ENCODE peak calls at places on chromosomes 3 and 15, in seven cellular contexts. One of them, this sample, is unnamed.

GRCh38 chr3:52396011-52396906 is 48.6 kb downstream of the SEMA3G start:
- DNase-seq in SK-N-SH: no peak
- DNase-seq in H1: no peak
- DNase-seq in GM12878: no peak
- DNase-seq in HepG2: no peak
- DNase-seq in K562: no peak
- DNase-seq in GM12892: no peak
- DNase-seq in this sample: no peak

GRCh38 chr15:92158426-92158825 is 235.3 kb upstream of the ST8SIA2 start:
- DNase-seq in K562: no peak
- DNase-seq in SK-N-SH: no peak
- DNase-seq in GM12892: no peak
- DNase-seq in HepG2: no peak
- DNase-seq in H1: peak
- DNase-seq in GM12878: peak
- DNase-seq in this sample: no peak

GRCh38 chr15:92101706-92102434 is 248.4 kb downstream of the SLCO3A1 start:
- DNase-seq in H1: no peak
- DNase-seq in SK-N-SH: no peak
- DNase-seq in GM12878: peak
- DNase-seq in K562: no peak
- DNase-seq in HepG2: no peak
- DNase-seq in GM12892: no peak
- DNase-seq in this sample: no peak

GRCh38 chr3:45516829-45517228 is 77.7 kb upstream of the LIMD1 start:
- DNase-seq in HepG2: no peak
- DNase-seq in K562: no peak
- DNase-seq in GM12878: no peak
- DNase-seq in GM12892: no peak
- DNase-seq in SK-N-SH: no peak
- DNase-seq in H1: no peak
- DNase-seq in this sample: no peak

GRCh38 chr3:25461946-25462345 is 33.9 kb downstream of the RARB start:
- DNase-seq in H1: no peak
- DNase-seq in SK-N-SH: no peak
- DNase-seq in GM12892: no peak
- DNase-seq in K562: no peak
- DNase-seq in HepG2: no peak
- DNase-seq in GM12878: no peak
- DNase-seq in this sample: no peak

GRCh38 chr3:195085356-195086130 is 185.4 kb downstream of the XXYLT1 start:
- DNase-seq in GM12892: no peak
- DNase-seq in HepG2: no peak
- DNase-seq in SK-N-SH: no peak
- DNase-seq in H1: no peak
- DNase-seq in K562: no peak
- DNase-seq in GM12878: no peak
- DNase-seq in this sample: no peak

GRCh38 chr3:172625404-172625803 is 85.5 kb downstream of the NCEH1 start:
- DNase-seq in SK-N-SH: no peak
- DNase-seq in GM12878: no peak
- DNase-seq in HepG2: no peak
- DNase-seq in K562: no peak
- DNase-seq in H1: no peak
- DNase-seq in GM12892: no peak
- DNase-seq in this sample: no peak

GRCh38 chr3:193987186-193987585 is 148.8 kb upstream of the HES1 start:
- DNase-seq in K562: no peak
- DNase-seq in GM12878: no peak
- DNase-seq in HepG2: no peak
- DNase-seq in SK-N-SH: peak
- DNase-seq in GM12892: no peak
- DNase-seq in H1: no peak
- DNase-seq in this sample: no peak

GRCh38 chr3:57893156-57893555 is 115.1 kb upstream of the FLNB start:
- DNase-seq in H1: no peak
- DNase-seq in K562: no peak
- DNase-seq in GM12878: no peak
- DNase-seq in SK-N-SH: no peak
- DNase-seq in GM12892: no peak
- DNase-seq in HepG2: no peak
- DNase-seq in this sample: no peak

GRCh38 chr15:77097921-77098320 is 27.0 kb upstream of the TSPAN3 start:
- DNase-seq in SK-N-SH: peak
- DNase-seq in H1: no peak
- DNase-seq in K562: no peak
- DNase-seq in HepG2: no peak
- DNase-seq in GM12878: no peak
- DNase-seq in GM12892: no peak
- DNase-seq in this sample: no peak

GRCh38 chr15:95401586-95401985 is 928.9 kb upstream of the NR2F2 start:
- DNase-seq in GM12878: no peak
- DNase-seq in GM12892: no peak
- DNase-seq in H1: no peak
- DNase-seq in SK-N-SH: no peak
- DNase-seq in K562: no peak
- DNase-seq in HepG2: no peak
- DNase-seq in this sample: no peak

GRCh38 chr3:135271562-135272290 is 476.7 kb downstream of the EPHB1 start:
- DNase-seq in GM12892: no peak
- DNase-seq in GM12878: no peak
- DNase-seq in SK-N-SH: no peak
- DNase-seq in H1: no peak
- DNase-seq in HepG2: no peak
- DNase-seq in K562: no peak
- DNase-seq in this sample: no peak

GRCh38 chr15:90058308-90058707 is 44.0 kb downstream of the IDH2 start:
- DNase-seq in H1: no peak
- DNase-seq in HepG2: no peak
- DNase-seq in GM12892: no peak
- DNase-seq in GM12878: peak
- DNase-seq in K562: no peak
- DNase-seq in SK-N-SH: no peak
- DNase-seq in this sample: no peak

GRCh38 chr3:134427400-134428111 is 53.3 kb upstream of the AMOTL2 start:
- DNase-seq in HepG2: peak
- DNase-seq in GM12892: no peak
- DNase-seq in K562: no peak
- DNase-seq in GM12878: no peak
- DNase-seq in H1: no peak
- DNase-seq in SK-N-SH: peak
- DNase-seq in this sample: no peak

GRCh38 chr15:94272251-94272898 is 41.0 kb downstream of the MCTP2 start:
- DNase-seq in SK-N-SH: no peak
- DNase-seq in HepG2: no peak
- DNase-seq in H1: no peak
- DNase-seq in GM12878: peak
- DNase-seq in GM12892: no peak
- DNase-seq in K562: no peak
- DNase-seq in this sample: no peak

GRCh38 chr3:165523801-165524200 is 313.4 kb downstream of the BCHE start:
- DNase-seq in HepG2: no peak
- DNase-seq in SK-N-SH: no peak
- DNase-seq in K562: no peak
- DNase-seq in GM12878: no peak
- DNase-seq in GM12892: no peak
- DNase-seq in H1: no peak
- DNase-seq in this sample: no peak

GRCh38 chr3:194740859-194741486 is 55.3 kb downstream of the FAM43A start:
- DNase-seq in H1: no peak
- DNase-seq in SK-N-SH: no peak
- DNase-seq in GM12892: no peak
- DNase-seq in HepG2: peak
- DNase-seq in K562: no peak
- DNase-seq in GM12878: no peak
- DNase-seq in this sample: no peak

GRCh38 chr3:69925506-69925905 is 74.0 kb upstream of the SAMMSON start:
- DNase-seq in K562: no peak
- DNase-seq in GM12878: no peak
- DNase-seq in HepG2: no peak
- DNase-seq in H1: no peak
- DNase-seq in GM12892: no peak
- DNase-seq in SK-N-SH: no peak
- DNase-seq in this sample: no peak

GRCh38 chr3:10015476-10015904 is 10.7 kb upstream of the FANCD2 start:
- DNase-seq in GM12878: no peak
- DNase-seq in GM12892: no peak
- DNase-seq in K562: no peak
- DNase-seq in SK-N-SH: no peak
- DNase-seq in H1: no peak
- DNase-seq in HepG2: no peak
- DNase-seq in this sample: no peak

GRCh38 chr3:6985848-6986247 is 124.9 kb downstream of the GRM7 start:
- DNase-seq in H1: no peak
- DNase-seq in HepG2: no peak
- DNase-seq in GM12892: no peak
- DNase-seq in GM12878: no peak
- DNase-seq in K562: no peak
- DNase-seq in SK-N-SH: no peak
- DNase-seq in this sample: no peak

GRCh38 chr15:101175396-101175795 is 76.5 kb downstream of the CHSY1 start:
- DNase-seq in SK-N-SH: no peak
- DNase-seq in HepG2: no peak
- DNase-seq in K562: no peak
- DNase-seq in GM12892: no peak
- DNase-seq in GM12878: no peak
- DNase-seq in H1: no peak
- DNase-seq in this sample: no peak

GRCh38 chr15:69025320-69025719 is 10.8 kb downstream of the NOX5 start:
- DNase-seq in K562: no peak
- DNase-seq in GM12892: no peak
- DNase-seq in H1: no peak
- DNase-seq in SK-N-SH: no peak
- DNase-seq in HepG2: no peak
- DNase-seq in GM12878: no peak
- DNase-seq in this sample: no peak

GRCh38 chr15:86079491-86080266 is at the start of gene AGBL1:
- DNase-seq in HepG2: no peak
- DNase-seq in GM12892: no peak
- DNase-seq in GM12878: no peak
- DNase-seq in K562: no peak
- DNase-seq in SK-N-SH: no peak
- DNase-seq in H1: no peak
- DNase-seq in this sample: no peak

GRCh38 chr3:141802316-141803077 is 39.3 kb downstream of the GRK7 start:
- DNase-seq in GM12878: no peak
- DNase-seq in SK-N-SH: no peak
- DNase-seq in H1: no peak
- DNase-seq in GM12892: no peak
- DNase-seq in K562: no peak
- DNase-seq in HepG2: no peak
- DNase-seq in this sample: no peak
- TF ChIP-seq TAF1 in GM12878: no peak
- TF ChIP-seq TAF1 in SK-N-SH: no peak
- TF ChIP-seq TAF1 in H1: no peak
- TF ChIP-seq TAF1 in GM12892: no peak
- TF ChIP-seq TAF1 in K562: no peak
- TF ChIP-seq TAF1 in HepG2: no peak
- TF ChIP-seq TAF1 in this sample: no peak

DNA sequence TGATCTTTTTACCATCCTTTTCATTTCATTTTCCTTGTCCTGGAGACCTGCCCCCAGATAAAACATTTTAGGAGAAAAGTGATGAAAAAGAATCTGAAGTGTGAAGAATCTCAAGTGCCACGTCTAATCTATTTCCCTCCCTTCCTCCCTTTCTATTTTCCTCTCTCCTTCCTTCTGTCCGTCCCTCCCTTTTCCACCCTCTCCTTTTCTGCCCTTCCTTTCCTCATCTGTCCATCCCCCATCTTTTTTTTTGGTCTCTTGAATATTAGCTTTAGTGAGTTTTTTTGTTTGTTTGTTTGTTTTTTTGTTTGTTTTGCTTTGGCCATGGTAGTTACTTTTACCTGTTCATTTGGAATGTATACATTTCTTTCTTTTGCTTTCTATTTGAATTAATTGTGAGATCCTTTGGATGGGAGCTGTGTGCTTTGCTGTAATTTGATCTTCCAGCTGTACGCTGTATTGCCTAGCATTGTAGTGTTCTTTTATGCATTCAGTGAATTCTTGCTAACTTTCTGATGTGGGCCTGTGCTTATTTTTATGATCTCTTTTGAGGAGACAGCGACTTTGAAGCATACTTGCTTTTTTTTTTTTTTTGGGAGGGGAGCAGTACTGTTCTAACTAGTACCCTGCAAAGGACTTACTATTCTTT is 19.2 kb downstream of the CDIN1 start:
- DNase-seq in H1: no peak
- DNase-seq in K562: no peak
- DNase-seq in HepG2: no peak
- DNase-seq in SK-N-SH: no peak
- DNase-seq in GM12892: no peak
- DNase-seq in GM12878: no peak
- DNase-seq in this sample: no peak
- TF ChIP-seq TAF1 in H1: no peak
- TF ChIP-seq TAF1 in K562: no peak
- TF ChIP-seq TAF1 in HepG2: no peak
- TF ChIP-seq TAF1 in SK-N-SH: no peak
- TF ChIP-seq TAF1 in GM12892: no peak
- TF ChIP-seq TAF1 in GM12878: no peak
- TF ChIP-seq TAF1 in this sample: no peak

DNA sequence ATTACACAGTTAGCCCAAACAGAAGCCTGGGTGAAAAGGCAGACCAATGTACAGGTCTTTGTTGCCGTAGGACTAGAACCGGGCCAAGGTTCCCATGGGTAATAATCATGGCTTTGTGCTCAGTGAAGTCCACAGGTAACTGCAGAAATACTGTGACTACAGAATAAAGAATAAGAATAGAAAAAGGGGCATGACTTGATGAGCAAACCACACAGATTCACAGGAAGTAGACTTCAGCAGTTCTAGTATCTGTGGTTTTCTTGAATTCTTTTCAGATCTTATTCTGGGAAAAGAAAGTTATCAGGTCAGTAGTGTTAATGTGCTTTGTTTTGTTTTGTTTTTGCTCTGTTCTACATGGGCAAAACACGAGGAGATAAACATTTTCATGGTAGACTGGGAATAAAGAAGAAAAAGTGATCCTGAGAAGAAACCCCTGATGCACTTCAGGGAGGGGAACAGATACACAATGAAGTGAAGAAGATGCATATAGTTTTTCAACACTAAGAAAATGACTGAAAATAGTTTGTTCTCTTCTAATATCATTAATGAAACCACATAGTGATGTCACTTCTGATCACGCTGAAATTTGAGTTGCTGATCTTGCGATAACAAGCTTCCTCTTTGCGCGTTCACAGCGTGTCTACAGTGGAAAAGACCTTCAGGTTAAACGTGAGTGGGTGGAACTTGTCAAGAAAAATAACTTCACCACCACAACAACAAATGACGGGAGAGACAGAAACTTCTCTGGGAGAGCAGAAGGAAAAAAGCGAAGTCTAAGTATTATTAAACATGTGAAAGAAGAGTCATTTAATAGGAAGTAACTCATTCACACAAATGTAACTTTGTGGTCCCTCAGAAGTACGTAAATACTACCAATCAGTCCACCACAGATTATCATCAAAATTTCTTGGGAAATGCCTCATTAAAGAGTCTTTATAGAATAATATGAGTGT is 315.8 kb upstream of the SATB1 start:
- DNase-seq in K562: no peak
- DNase-seq in HepG2: no peak
- DNase-seq in SK-N-SH: no peak
- DNase-seq in GM12878: peak
- DNase-seq in H1: no peak
- DNase-seq in GM12892: no peak
- DNase-seq in this sample: no peak
- TF ChIP-seq TAF1 in K562: no peak
- TF ChIP-seq TAF1 in HepG2: no peak
- TF ChIP-seq TAF1 in SK-N-SH: no peak
- TF ChIP-seq TAF1 in GM12878: no peak
- TF ChIP-seq TAF1 in H1: no peak
- TF ChIP-seq TAF1 in GM12892: no peak
- TF ChIP-seq TAF1 in this sample: no peak

GRCh38 chr3:111810909-111811308 is 48.2 kb upstream of the PHLDB2 start:
- DNase-seq in K562: no peak
- DNase-seq in GM12878: no peak
- DNase-seq in SK-N-SH: no peak
- DNase-seq in H1: no peak
- DNase-seq in GM12892: no peak
- DNase-seq in HepG2: peak
- DNase-seq in this sample: no peak
- TF ChIP-seq TAF1 in K562: no peak
- TF ChIP-seq TAF1 in GM12878: no peak
- TF ChIP-seq TAF1 in SK-N-SH: peak
- TF ChIP-seq TAF1 in H1: no peak
- TF ChIP-seq TAF1 in GM12892: no peak
- TF ChIP-seq TAF1 in HepG2: no peak
- TF ChIP-seq TAF1 in this sample: no peak

This sample was measured in GM12891.